ENCODE peak calls at places on chromosomes 1 and 21, in five cellular contexts. One of them, this sample, is unnamed.

GRCh38 chr1:247277211-247277610 is 21.3 kb downstream of the VN1R5 start:
- DNase-seq in body of pancreas: no peak
- DNase-seq in endothelial cell: no peak
- DNase-seq in AG04450: no peak
- DNase-seq in GM23338: no peak
- DNase-seq in this sample: no peak

GRCh38 chr1:8554956-8555534 is 237.1 kb downstream of the SLC45A1 start:
- DNase-seq in body of pancreas: peak
- DNase-seq in endothelial cell: no peak
- DNase-seq in AG04450: no peak
- DNase-seq in GM23338: no peak
- DNase-seq in this sample: no peak

GRCh38 chr21:42105916-42106315 is 34.8 kb downstream of the UMODL1 start:
- DNase-seq in body of pancreas: no peak
- DNase-seq in endothelial cell: no peak
- DNase-seq in AG04450: no peak
- DNase-seq in GM23338: no peak
- DNase-seq in this sample: no peak

GRCh38 chr1:89069955-89070354 is 4.9 kb upstream of the GBP1 start:
- DNase-seq in body of pancreas: no peak
- DNase-seq in endothelial cell: no peak
- DNase-seq in AG04450: no peak
- DNase-seq in GM23338: no peak
- DNase-seq in this sample: no peak

GRCh38 chr21:25307489-25307888 is 299.8 kb downstream of the MRPL39 start:
- DNase-seq in body of pancreas: no peak
- DNase-seq in endothelial cell: no peak
- DNase-seq in AG04450: peak
- DNase-seq in GM23338: no peak
- DNase-seq in this sample: no peak

GRCh38 chr21:15549671-15550070 is 180.1 kb upstream of the USP25 start:
- DNase-seq in body of pancreas: no peak
- DNase-seq in endothelial cell: no peak
- DNase-seq in AG04450: no peak
- DNase-seq in GM23338: peak
- DNase-seq in this sample: no peak

GRCh38 chr1:197994907-197995407 is 77.8 kb downstream of the LHX9 start:
- DNase-seq in body of pancreas: peak
- DNase-seq in endothelial cell: no peak
- DNase-seq in AG04450: no peak
- DNase-seq in GM23338: no peak
- DNase-seq in this sample: no peak

GRCh38 chr1:201608635-201609395 is 69.9 kb downstream of the NAV1 start:
- DNase-seq in body of pancreas: no peak
- DNase-seq in endothelial cell: no peak
- DNase-seq in AG04450: no peak
- DNase-seq in GM23338: no peak
- DNase-seq in this sample: no peak

GRCh38 chr1:153488731-153489130 is 28.3 kb upstream of the S100A7 start:
- DNase-seq in body of pancreas: peak
- DNase-seq in endothelial cell: no peak
- DNase-seq in AG04450: no peak
- DNase-seq in GM23338: no peak
- DNase-seq in this sample: no peak

GRCh38 chr21:42375141-42375905 is 9.0 kb upstream of the TFF1 start:
- DNase-seq in body of pancreas: no peak
- DNase-seq in endothelial cell: no peak
- DNase-seq in AG04450: no peak
- DNase-seq in GM23338: peak
- DNase-seq in this sample: no peak

DNA sequence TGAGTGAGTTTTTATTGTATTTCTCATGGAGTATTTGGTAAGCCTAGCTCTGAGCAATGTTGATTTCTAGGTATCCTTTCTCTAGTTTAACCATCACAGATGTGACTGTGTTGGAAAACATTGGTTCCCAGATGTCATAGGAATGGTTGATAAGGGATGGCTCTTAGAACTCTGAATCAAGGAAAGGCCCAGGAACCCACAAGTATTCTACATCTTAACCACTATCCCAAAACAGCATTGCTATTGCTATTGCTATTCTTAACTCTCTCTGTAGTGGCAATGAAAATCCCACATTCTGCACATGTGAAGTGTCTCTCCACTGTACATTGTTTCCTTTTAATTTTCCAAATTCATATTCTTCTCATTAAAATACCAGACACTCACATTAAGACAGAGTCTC is 420.3 kb upstream of the RUNX1 start:
- DNase-seq in body of pancreas: no peak
- DNase-seq in endothelial cell: no peak
- DNase-seq in AG04450: no peak
- DNase-seq in GM23338: no peak
- DNase-seq in this sample: no peak
- TF ChIP-seq CTCF in body of pancreas: no peak
- TF ChIP-seq CTCF in endothelial cell: no peak
- TF ChIP-seq CTCF in AG04450: no peak
- TF ChIP-seq CTCF in GM23338: no peak
- TF ChIP-seq CTCF in this sample: no peak

GRCh38 chr1:188594542-188595235 is 1765.9 kb downstream of the PLA2G4A start:
- DNase-seq in body of pancreas: no peak
- DNase-seq in endothelial cell: no peak
- DNase-seq in AG04450: no peak
- DNase-seq in GM23338: peak
- DNase-seq in this sample: no peak

DNA sequence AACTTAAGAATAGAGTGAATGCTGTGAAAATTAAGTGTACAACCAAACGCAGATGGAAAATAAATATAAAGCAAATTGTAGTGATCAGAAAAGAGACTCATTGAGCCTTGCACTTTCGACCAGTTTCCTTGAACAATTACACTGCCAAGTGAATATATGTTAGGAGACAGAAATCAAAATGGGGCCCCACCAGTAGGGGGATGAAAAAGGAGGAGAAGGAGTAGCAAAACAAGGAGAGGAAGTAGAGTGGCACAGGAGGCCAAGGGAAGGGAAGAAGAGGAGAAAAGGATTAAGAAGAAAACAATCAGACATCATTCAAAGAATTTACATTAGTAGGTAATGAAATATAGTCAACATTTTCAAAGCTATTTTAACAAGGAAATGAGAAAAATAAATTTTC is 1770.6 kb downstream of the PLA2G4A start:
- DNase-seq in body of pancreas: no peak
- DNase-seq in endothelial cell: no peak
- DNase-seq in AG04450: no peak
- DNase-seq in GM23338: peak
- DNase-seq in this sample: no peak
- TF ChIP-seq CTCF in body of pancreas: no peak
- TF ChIP-seq CTCF in endothelial cell: peak
- TF ChIP-seq CTCF in AG04450: no peak
- TF ChIP-seq CTCF in GM23338: peak
- TF ChIP-seq CTCF in this sample: no peak

GRCh38 chr1:119870917-119871486 is 25.3 kb downstream of the ADAM30 start:
- DNase-seq in body of pancreas: peak
- DNase-seq in endothelial cell: peak
- DNase-seq in AG04450: peak
- DNase-seq in GM23338: peak
- DNase-seq in this sample: peak

GRCh38 chr1:119878171-119878570 is 18.1 kb downstream of the ADAM30 start:
- DNase-seq in body of pancreas: no peak
- DNase-seq in endothelial cell: no peak
- DNase-seq in AG04450: no peak
- DNase-seq in GM23338: no peak
- DNase-seq in this sample: no peak

GRCh38 chr1:119871881-119872280 is 24.4 kb downstream of the ADAM30 start:
- DNase-seq in body of pancreas: no peak
- DNase-seq in endothelial cell: no peak
- DNase-seq in AG04450: no peak
- DNase-seq in GM23338: no peak
- DNase-seq in this sample: no peak

GRCh38 chr1:119873166-119874025 is 22.9 kb downstream of the ADAM30 start:
- DNase-seq in body of pancreas: peak
- DNase-seq in endothelial cell: no peak
- DNase-seq in AG04450: peak
- DNase-seq in GM23338: no peak
- DNase-seq in this sample: no peak

DNA sequence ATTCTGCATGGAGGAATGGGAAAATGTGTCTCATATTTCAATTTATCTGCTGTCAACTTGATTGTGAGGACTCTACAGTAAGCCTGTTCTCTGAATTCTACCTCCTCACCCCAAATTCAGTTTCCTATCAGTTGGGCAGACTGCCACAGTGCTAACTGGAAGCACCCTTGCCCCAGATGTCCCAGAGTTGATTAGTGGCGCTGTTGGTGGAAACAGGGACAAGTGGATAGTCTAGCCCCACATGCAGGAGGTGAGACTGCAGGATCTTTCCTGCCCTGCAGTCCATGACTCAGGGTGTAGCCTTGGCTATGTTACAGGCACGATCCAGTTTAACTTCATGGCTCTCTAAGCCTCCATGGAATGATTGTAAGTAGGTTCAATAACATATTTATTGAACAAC is 22.1 kb downstream of the ADAM30 start:
- DNase-seq in body of pancreas: no peak
- DNase-seq in endothelial cell: no peak
- DNase-seq in AG04450: no peak
- DNase-seq in GM23338: no peak
- DNase-seq in this sample: no peak
- TF ChIP-seq CTCF in body of pancreas: no peak
- TF ChIP-seq CTCF in endothelial cell: no peak
- TF ChIP-seq CTCF in AG04450: no peak
- TF ChIP-seq CTCF in GM23338: no peak
- TF ChIP-seq CTCF in this sample: no peak

GRCh38 chr1:179090923-179091322 is 9.1 kb downstream of the TOR3A start:
- DNase-seq in body of pancreas: no peak
- DNase-seq in endothelial cell: no peak
- DNase-seq in AG04450: no peak
- DNase-seq in GM23338: no peak
- DNase-seq in this sample: no peak

GRCh38 chr1:179091691-179092165 is 9.9 kb downstream of the TOR3A start:
- DNase-seq in body of pancreas: peak
- DNase-seq in endothelial cell: no peak
- DNase-seq in AG04450: peak
- DNase-seq in GM23338: no peak
- DNase-seq in this sample: no peak

GRCh38 chr1:179092896-179093461 is 11.1 kb downstream of the TOR3A start:
- DNase-seq in body of pancreas: no peak
- DNase-seq in endothelial cell: no peak
- DNase-seq in AG04450: no peak
- DNase-seq in GM23338: no peak
- DNase-seq in this sample: no peak

GRCh38 chr1:179089827-179090482 is 8.1 kb downstream of the TOR3A start:
- DNase-seq in body of pancreas: no peak
- DNase-seq in endothelial cell: no peak
- DNase-seq in AG04450: no peak
- DNase-seq in GM23338: no peak
- DNase-seq in this sample: no peak

GRCh38 chr1:179090522-179090921 is 8.7 kb downstream of the TOR3A start:
- DNase-seq in body of pancreas: peak
- DNase-seq in endothelial cell: no peak
- DNase-seq in AG04450: no peak
- DNase-seq in GM23338: no peak
- DNase-seq in this sample: no peak
- TF ChIP-seq CTCF in body of pancreas: no peak
- TF ChIP-seq CTCF in endothelial cell: no peak
- TF ChIP-seq CTCF in AG04450: peak
- TF ChIP-seq CTCF in GM23338: no peak
- TF ChIP-seq CTCF in this sample: peak

GRCh38 chr1:110673805-110674336 is 869 bp downstream of the KCNA3 start:
- DNase-seq in body of pancreas: no peak
- DNase-seq in endothelial cell: no peak
- DNase-seq in AG04450: no peak
- DNase-seq in GM23338: no peak
- DNase-seq in this sample: no peak

GRCh38 chr1:110672753-110673108 is 2.0 kb downstream of the KCNA3 start:
- DNase-seq in body of pancreas: no peak
- DNase-seq in endothelial cell: no peak
- DNase-seq in AG04450: no peak
- DNase-seq in GM23338: no peak
- DNase-seq in this sample: no peak

GRCh38 chr1:110675060-110675791 is 486 bp upstream of the KCNA3 start:
- DNase-seq in body of pancreas: no peak
- DNase-seq in endothelial cell: peak
- DNase-seq in AG04450: no peak
- DNase-seq in GM23338: peak
- DNase-seq in this sample: no peak

GRCh38 chr1:110673197-110673701 is 1.5 kb downstream of the KCNA3 start:
- DNase-seq in body of pancreas: no peak
- DNase-seq in endothelial cell: no peak
- DNase-seq in AG04450: no peak
- DNase-seq in GM23338: peak
- DNase-seq in this sample: no peak

DNA sequence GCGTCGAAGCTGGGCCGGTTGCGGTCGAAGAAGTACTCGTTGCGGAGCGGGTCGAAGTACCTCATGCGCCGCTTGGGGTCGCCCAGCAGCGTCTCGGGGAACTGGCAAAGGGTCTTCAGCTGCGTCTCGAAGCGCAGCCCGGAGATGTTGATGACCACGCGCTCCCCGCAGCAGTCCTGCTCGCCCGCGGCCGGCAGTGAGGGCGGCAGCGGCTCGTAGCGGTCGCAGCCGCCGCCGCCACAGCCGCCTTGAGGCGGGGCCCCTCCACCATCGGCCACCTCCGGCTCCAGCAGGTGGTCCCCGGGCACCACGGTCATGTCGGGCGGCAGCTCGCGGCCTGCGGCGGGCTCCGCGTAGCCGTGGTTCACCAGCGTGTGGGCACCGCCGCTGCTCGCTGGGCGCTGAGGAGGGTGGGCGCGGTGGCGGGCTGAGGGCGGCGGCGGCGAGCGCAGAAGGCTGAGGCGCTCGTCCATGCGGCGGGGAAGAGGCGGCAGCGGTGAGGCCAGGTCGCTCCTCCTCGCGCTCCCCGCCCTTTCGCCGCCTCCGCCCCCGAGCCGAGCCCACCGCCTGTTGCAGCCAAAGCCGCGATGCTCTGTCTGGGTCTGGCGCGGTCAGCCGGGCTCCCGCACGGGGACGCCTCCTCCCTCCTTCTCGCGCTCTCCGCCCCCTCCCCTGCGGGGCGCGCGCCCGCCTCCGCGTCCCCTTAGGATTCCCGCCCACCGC is at the start of gene KCNA3:
- DNase-seq in body of pancreas: peak
- DNase-seq in endothelial cell: peak
- DNase-seq in AG04450: no peak
- DNase-seq in GM23338: peak
- DNase-seq in this sample: peak
- TF ChIP-seq CTCF in body of pancreas: no peak
- TF ChIP-seq CTCF in endothelial cell: no peak
- TF ChIP-seq CTCF in AG04450: no peak
- TF ChIP-seq CTCF in GM23338: peak
- TF ChIP-seq CTCF in this sample: peak